ENCODE peak calls at places on chromosomes 16 and 17, in six cellular contexts. W is GM20000, D is progenitor cell of endocrine pancreas, U is breast epithelium, H is AG09319, S is Peyer's patch. C is an unnamed sample.

GRCh38 chr17:65531508-65532431 is 29.7 kb downstream of the AXIN2 start:
- DNase-seq in S (peak), W (no peak), D (no peak), H (peak), U (no peak), C (no peak)

GRCh38 chr16:26464576-26465266 is 602.0 kb upstream of the C16orf82 start:
- DNase-seq in W (no peak), S (no peak), D (no peak), U (no peak), H (no peak), C (no peak)

GRCh38 chr16:58615280-58615679 is 14.3 kb downstream of the CNOT1 start:
- DNase-seq in H (no peak), W (no peak), D (no peak), S (no peak), U (no peak), C (no peak)

GRCh38 chr17:75135946-75136345 is 4.4 kb upstream of the NT5C start:
- DNase-seq in D (no peak), U (no peak), S (no peak), H (no peak), W (no peak), C (no peak)

GRCh38 chr17:66302761-66303626 is 581 bp downstream of the PRKCA start:
- DNase-seq in H (no peak), S (peak), D (peak), W (peak), U (peak), C (peak)

GRCh38 chr17:65772989-65773388 is 211.5 kb upstream of the AXIN2 start:
- DNase-seq in W (no peak), U (no peak), S (no peak), D (no peak), H (no peak), C (no peak)

GRCh38 chr17:78174870-78175642 is 6.7 kb downstream of the SYNGR2 start:
- DNase-seq in H (no peak), D (no peak), W (no peak), U (no peak), S (peak), C (no peak)

GRCh38 chr17:59427425-59427921 is 96.0 kb downstream of the YPEL2 start:
- DNase-seq in H (no peak), W (no peak), D (no peak), U (no peak), S (no peak), C (no peak)

DNA sequence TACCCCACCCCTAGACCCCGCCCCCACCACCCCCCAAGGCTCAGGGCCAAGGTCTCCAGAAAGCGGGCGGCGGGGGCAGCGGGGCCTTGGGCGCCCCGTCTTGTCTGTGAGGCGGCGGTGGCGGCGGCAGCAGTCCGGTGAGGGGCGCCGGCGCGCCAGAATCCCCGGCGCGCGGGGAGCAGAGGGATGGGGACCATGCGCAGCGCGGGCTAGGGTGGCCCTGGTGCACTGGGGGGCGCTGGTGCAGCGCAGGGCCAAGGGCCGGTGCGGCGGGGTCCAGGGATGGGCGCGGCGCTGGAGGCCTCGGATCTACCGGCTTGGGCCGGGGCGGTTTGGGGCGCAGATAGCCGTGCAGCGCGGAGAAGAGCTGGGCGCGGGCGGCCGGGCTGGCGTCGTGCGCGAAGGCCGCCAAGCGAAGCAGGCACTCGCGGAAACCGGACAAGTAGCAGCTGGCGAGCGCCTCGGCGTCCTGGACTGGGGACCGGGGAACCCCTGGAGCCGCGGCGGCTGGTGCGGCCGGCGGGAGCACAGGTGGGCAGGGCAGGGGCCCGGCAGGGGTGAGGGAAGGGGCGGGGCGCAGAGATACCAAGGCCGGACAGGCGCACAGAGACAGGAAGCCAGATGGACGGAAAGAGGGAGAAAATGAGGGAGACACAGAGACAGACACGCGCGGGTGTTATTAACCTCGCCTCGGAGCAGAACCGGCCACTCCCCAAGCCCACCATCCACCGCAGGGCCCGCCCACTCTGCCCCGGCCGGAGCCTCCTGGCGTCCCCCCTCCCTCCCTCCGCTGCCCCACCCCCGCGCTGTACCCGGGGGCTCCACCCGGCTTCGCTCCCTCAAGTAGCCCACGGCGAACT is 2.1 kb downstream of the HES7 start:
- DNase-seq in H (no peak), D (peak), S (peak), W (peak), U (no peak), C (no peak)
- TF ChIP-seq CTCF in H (peak), D (peak), S (peak), W (peak), U (no peak), C (peak)

DNA sequence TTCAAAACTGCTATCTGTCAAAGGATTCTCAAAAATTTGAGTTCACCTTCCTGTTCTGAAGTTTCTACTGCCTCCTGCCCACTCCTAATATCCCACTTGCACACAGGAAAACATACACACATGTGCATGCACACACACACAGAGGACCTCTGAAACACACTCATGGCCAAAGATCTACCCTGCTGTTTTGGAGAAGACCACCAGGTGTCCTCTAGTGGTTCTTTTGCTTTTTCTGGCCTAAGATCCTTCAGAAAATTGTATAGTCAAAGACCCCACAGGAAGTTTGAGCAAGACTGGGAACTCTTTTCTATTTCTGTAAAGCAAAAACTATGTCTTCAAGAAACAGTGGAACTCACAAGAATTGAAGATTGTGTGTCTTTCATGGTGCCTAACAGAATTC is 90.2 kb downstream of the CDH8 start:
- DNase-seq in U (no peak), W (no peak), S (no peak), D (no peak), H (no peak), C (no peak)
- TF ChIP-seq CTCF in U (no peak), W (no peak), S (no peak), D (peak), H (no peak), C (peak)

GRCh38 chr17:63830278-63830677 is 2.8 kb upstream of the FTSJ3 start:
- DNase-seq in H (no peak), U (no peak), D (no peak), W (no peak), S (no peak), C (no peak)

GRCh38 chr17:63827002-63827800 is at the start of the genes FTSJ3 and PSMC5:
- DNase-seq in W (peak), D (peak), U (peak), H (peak), S (peak), C (peak)

GRCh38 chr17:63826468-63827001 is 696 bp upstream of the PSMC5 start:
- DNase-seq in D (no peak), U (no peak), H (no peak), S (no peak), W (no peak), C (no peak)

GRCh38 chr17:63828936-63829335 is 1.5 kb upstream of the FTSJ3 start:
- DNase-seq in H (no peak), D (no peak), S (no peak), W (no peak), U (no peak), C (no peak)

DNA sequence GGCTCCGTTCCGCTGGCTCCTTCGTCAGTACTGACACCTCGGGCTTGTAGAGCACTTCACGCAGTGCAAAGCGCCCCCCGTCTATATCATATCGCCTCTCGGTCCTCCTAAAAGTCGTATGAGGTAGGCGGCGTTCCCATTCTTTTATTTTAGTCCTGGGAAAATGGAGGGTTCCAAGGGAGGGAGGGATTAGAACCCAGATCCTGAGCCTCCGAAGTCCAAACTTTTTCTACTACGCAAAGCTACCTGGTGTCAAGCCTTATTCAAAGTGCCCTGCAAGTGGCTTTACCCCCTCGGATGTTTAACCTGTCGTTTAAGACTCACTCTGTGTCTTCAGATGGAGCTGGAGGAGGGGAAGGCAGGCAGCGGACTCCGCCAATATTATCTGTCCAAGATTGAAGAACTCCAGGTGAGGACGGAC is 348 bp upstream of the FTSJ3 start:
- DNase-seq in H (no peak), S (peak), U (no peak), W (no peak), D (no peak), C (no peak)
- TF ChIP-seq CTCF in H (no peak), S (no peak), U (no peak), W (no peak), D (no peak), C (no peak)

DNA sequence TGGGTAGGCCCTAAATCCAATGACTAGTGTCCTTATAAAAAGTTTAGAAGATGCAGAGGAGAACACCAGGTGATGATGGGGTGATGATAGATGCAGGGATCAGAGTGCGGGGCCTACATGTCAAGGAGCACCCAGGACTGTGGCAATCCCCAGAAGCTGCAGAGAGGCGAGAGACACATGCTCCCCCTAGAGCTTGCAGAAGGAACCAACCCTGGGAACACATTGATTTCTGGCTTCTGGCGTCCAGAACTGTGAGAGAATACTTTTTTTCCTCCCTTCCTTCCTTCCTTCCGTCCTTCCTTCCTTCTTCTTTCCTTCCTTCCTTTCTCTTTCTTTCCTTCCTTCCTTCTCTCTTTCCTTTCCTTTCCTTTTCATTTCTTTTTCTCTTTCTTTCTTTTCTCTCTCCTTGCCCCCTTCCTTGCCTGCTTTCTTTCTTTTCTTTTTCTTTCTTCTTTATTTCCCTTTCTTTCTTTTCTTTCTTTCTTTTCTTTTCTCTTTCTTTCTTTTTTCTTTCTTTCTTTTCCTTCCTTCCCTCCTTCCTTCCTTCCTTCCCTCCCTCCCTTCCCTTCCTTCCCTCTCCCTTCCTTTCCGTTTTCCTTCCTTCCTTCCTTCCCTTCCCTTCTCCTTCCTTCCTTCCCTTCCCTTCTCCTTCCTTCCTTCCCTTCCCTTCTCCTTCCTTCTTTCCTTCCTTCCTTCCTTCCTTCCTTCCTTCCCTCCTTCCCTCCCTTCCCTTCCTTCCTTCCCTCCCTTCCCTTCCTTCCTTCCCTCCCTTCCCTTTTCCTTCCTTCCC is 134.3 kb downstream of the HAPSTR1 start:
- DNase-seq in D (no peak), H (no peak), U (no peak), W (peak), S (no peak), C (no peak)
- TF ChIP-seq CTCF in D (peak), H (peak), U (no peak), W (peak), S (no peak), C (peak)